ENCODE peak calls at places on chromosomes 6 and 20, in six cellular contexts. One of them, this sample, is unnamed.

GRCh38 chr6:149275621-149276020 is 41.9 kb upstream of the TAB2 start:
- DNase-seq in WERI-Rb-1: no peak
- DNase-seq in GM06990: no peak
- DNase-seq in ovary: no peak
- DNase-seq in left ventricle myocardium inferior: no peak
- DNase-seq in endothelial cell of umbilical vein: no peak
- DNase-seq in this sample: no peak

GRCh38 chr20:49505518-49505917 is 23.1 kb upstream of the KCNB1 start:
- DNase-seq in GM06990: no peak
- DNase-seq in left ventricle myocardium inferior: no peak
- DNase-seq in WERI-Rb-1: peak; percentile 79
- DNase-seq in ovary: peak; percentile 37
- DNase-seq in endothelial cell of umbilical vein: peak; percentile 47
- DNase-seq in this sample: no peak

GRCh38 chr20:43536817-43537440 is 21.9 kb upstream of the SGK2 start:
- DNase-seq in WERI-Rb-1: no peak
- DNase-seq in left ventricle myocardium inferior: no peak
- DNase-seq in endothelial cell of umbilical vein: no peak
- DNase-seq in GM06990: no peak
- DNase-seq in ovary: no peak
- DNase-seq in this sample: no peak

GRCh38 chr6:125927761-125928160 is 28.8 kb upstream of the HINT3 start:
- DNase-seq in ovary: no peak
- DNase-seq in endothelial cell of umbilical vein: no peak
- DNase-seq in WERI-Rb-1: no peak
- DNase-seq in GM06990: no peak
- DNase-seq in left ventricle myocardium inferior: no peak
- DNase-seq in this sample: no peak

GRCh38 chr20:51456511-51457280 is 85.8 kb downstream of the NFATC2 start:
- DNase-seq in GM06990: no peak
- DNase-seq in endothelial cell of umbilical vein: peak; percentile 99
- DNase-seq in ovary: peak; percentile 97
- DNase-seq in left ventricle myocardium inferior: peak; percentile 95
- DNase-seq in WERI-Rb-1: no peak
- DNase-seq in this sample: peak; percentile 94

GRCh38 chr6:39260451-39260850 is 31.2 kb upstream of the KCNK5 start:
- DNase-seq in WERI-Rb-1: no peak
- DNase-seq in endothelial cell of umbilical vein: no peak
- DNase-seq in ovary: no peak
- DNase-seq in GM06990: no peak
- DNase-seq in left ventricle myocardium inferior: no peak
- DNase-seq in this sample: no peak

GRCh38 chr20:19265646-19266374 is 53.4 kb downstream of the SLC24A3 start:
- DNase-seq in left ventricle myocardium inferior: no peak
- DNase-seq in endothelial cell of umbilical vein: no peak
- DNase-seq in WERI-Rb-1: no peak
- DNase-seq in GM06990: no peak
- DNase-seq in ovary: no peak
- DNase-seq in this sample: no peak

GRCh38 chr6:77466055-77467028 is 3.1 kb upstream of the HTR1B start:
- DNase-seq in endothelial cell of umbilical vein: peak; percentile 77
- DNase-seq in WERI-Rb-1: peak; percentile 32
- DNase-seq in ovary: no peak
- DNase-seq in GM06990: peak; percentile 27
- DNase-seq in left ventricle myocardium inferior: peak; percentile 17
- DNase-seq in this sample: peak; percentile 51

GRCh38 chr20:50546729-50547314 is 36.6 kb downstream of the PTPN1 start:
- DNase-seq in WERI-Rb-1: no peak
- DNase-seq in endothelial cell of umbilical vein: no peak
- DNase-seq in left ventricle myocardium inferior: no peak
- DNase-seq in GM06990: peak; percentile 35
- DNase-seq in ovary: no peak
- DNase-seq in this sample: no peak

GRCh38 chr20:1964659-1965405 is 29.0 kb downstream of the PDYN start:
- DNase-seq in left ventricle myocardium inferior: no peak
- DNase-seq in WERI-Rb-1: peak; percentile 75
- DNase-seq in GM06990: no peak
- DNase-seq in endothelial cell of umbilical vein: no peak
- DNase-seq in ovary: no peak
- DNase-seq in this sample: no peak

GRCh38 chr20:8443464-8444072 is 311.5 kb downstream of the PLCB1 start:
- DNase-seq in GM06990: no peak
- DNase-seq in endothelial cell of umbilical vein: no peak
- DNase-seq in WERI-Rb-1: no peak
- DNase-seq in ovary: no peak
- DNase-seq in left ventricle myocardium inferior: no peak
- DNase-seq in this sample: no peak

GRCh38 chr6:70954750-70955149 is 2.1 kb downstream of the B3GAT2 start:
- DNase-seq in WERI-Rb-1: no peak
- DNase-seq in GM06990: peak; percentile 4
- DNase-seq in ovary: no peak
- DNase-seq in left ventricle myocardium inferior: no peak
- DNase-seq in endothelial cell of umbilical vein: no peak
- DNase-seq in this sample: no peak

GRCh38 chr6:70955441-70956190 is 1.2 kb downstream of the B3GAT2 start:
- DNase-seq in left ventricle myocardium inferior: peak; percentile 81
- DNase-seq in endothelial cell of umbilical vein: peak; percentile 65
- DNase-seq in WERI-Rb-1: peak; percentile 90
- DNase-seq in GM06990: peak; percentile 86
- DNase-seq in ovary: peak; percentile 60
- DNase-seq in this sample: peak; percentile 27

GRCh38 chr6:70957284-70957617 is 391 bp upstream of the B3GAT2 start:
- DNase-seq in left ventricle myocardium inferior: no peak
- DNase-seq in ovary: no peak
- DNase-seq in WERI-Rb-1: no peak
- DNase-seq in endothelial cell of umbilical vein: no peak
- DNase-seq in GM06990: no peak
- DNase-seq in this sample: no peak

GRCh38 chr6:70956451-70957283 is at the start of gene B3GAT2:
- DNase-seq in endothelial cell of umbilical vein: peak; percentile 23
- DNase-seq in WERI-Rb-1: peak; percentile 32
- DNase-seq in ovary: no peak
- DNase-seq in GM06990: peak; percentile 20
- DNase-seq in left ventricle myocardium inferior: no peak
- DNase-seq in this sample: no peak

DNA sequence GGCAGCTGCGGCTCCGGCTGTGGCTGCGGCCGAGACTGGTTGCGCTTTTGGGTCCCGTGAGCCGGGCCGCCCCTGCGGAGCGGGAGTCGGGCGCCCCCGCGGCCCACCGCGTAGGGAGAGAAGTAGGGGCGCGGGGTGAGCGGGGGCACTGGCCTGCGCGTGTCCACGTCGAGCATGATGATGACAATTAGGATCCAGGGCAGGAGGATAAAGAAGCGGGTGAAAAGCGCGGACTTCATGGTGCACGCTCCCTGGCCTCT is 739 bp downstream of the B3GAT2 start:
- DNase-seq in left ventricle myocardium inferior: no peak
- DNase-seq in endothelial cell of umbilical vein: no peak
- DNase-seq in WERI-Rb-1: no peak
- DNase-seq in GM06990: no peak
- DNase-seq in ovary: no peak
- DNase-seq in this sample: no peak
- H3K27me3 ChIP-seq in left ventricle myocardium inferior: peaks cover 65% of the 10 kb centered on the region
- H3K27me3 ChIP-seq in endothelial cell of umbilical vein: peaks cover 36% of the 10 kb centered on the region
- H3K27me3 ChIP-seq in WERI-Rb-1: peaks cover 14% of the 10 kb centered on the region
- H3K27me3 ChIP-seq in GM06990: no peaks in the 10 kb centered on the region
- H3K27me3 ChIP-seq in ovary: no peaks in the 10 kb centered on the region
- H3K27me3 ChIP-seq in this sample: peaks cover 48% of the 10 kb centered on the region

GRCh38 chr20:53914091-53914860 is 156.1 kb downstream of the BCAS1 start:
- DNase-seq in left ventricle myocardium inferior: no peak
- DNase-seq in ovary: no peak
- DNase-seq in endothelial cell of umbilical vein: no peak
- DNase-seq in GM06990: no peak
- DNase-seq in WERI-Rb-1: no peak
- DNase-seq in this sample: no peak

GRCh38 chr20:53915459-53916172 is 154.8 kb downstream of the BCAS1 start:
- DNase-seq in ovary: peak; percentile 96
- DNase-seq in WERI-Rb-1: peak; percentile 94
- DNase-seq in GM06990: peak; percentile 88
- DNase-seq in left ventricle myocardium inferior: peak; percentile 95
- DNase-seq in endothelial cell of umbilical vein: peak; percentile 96
- DNase-seq in this sample: peak; percentile 74

GRCh38 chr20:53916173-53916512 is 154.3 kb downstream of the BCAS1 start:
- DNase-seq in GM06990: no peak
- DNase-seq in ovary: no peak
- DNase-seq in WERI-Rb-1: no peak
- DNase-seq in endothelial cell of umbilical vein: no peak
- DNase-seq in left ventricle myocardium inferior: no peak
- DNase-seq in this sample: no peak

GRCh38 chr20:53917145-53918009 is 153.0 kb downstream of the BCAS1 start:
- DNase-seq in endothelial cell of umbilical vein: peak; percentile 70
- DNase-seq in left ventricle myocardium inferior: peak; percentile 41
- DNase-seq in WERI-Rb-1: no peak
- DNase-seq in GM06990: no peak
- DNase-seq in ovary: peak; percentile 57
- DNase-seq in this sample: no peak

GRCh38 chr20:53914861-53915458 is 155.4 kb downstream of the BCAS1 start:
- DNase-seq in WERI-Rb-1: no peak
- DNase-seq in left ventricle myocardium inferior: no peak
- DNase-seq in ovary: no peak
- DNase-seq in GM06990: no peak
- DNase-seq in endothelial cell of umbilical vein: peak; percentile 39
- DNase-seq in this sample: no peak
- TF ChIP-seq CTCF in WERI-Rb-1: peak; percentile 7
- TF ChIP-seq CTCF in left ventricle myocardium inferior: no peak
- TF ChIP-seq CTCF in ovary: no peak
- TF ChIP-seq CTCF in GM06990: no peak
- TF ChIP-seq CTCF in endothelial cell of umbilical vein: no peak
- TF ChIP-seq CTCF in this sample: no peak

DNA sequence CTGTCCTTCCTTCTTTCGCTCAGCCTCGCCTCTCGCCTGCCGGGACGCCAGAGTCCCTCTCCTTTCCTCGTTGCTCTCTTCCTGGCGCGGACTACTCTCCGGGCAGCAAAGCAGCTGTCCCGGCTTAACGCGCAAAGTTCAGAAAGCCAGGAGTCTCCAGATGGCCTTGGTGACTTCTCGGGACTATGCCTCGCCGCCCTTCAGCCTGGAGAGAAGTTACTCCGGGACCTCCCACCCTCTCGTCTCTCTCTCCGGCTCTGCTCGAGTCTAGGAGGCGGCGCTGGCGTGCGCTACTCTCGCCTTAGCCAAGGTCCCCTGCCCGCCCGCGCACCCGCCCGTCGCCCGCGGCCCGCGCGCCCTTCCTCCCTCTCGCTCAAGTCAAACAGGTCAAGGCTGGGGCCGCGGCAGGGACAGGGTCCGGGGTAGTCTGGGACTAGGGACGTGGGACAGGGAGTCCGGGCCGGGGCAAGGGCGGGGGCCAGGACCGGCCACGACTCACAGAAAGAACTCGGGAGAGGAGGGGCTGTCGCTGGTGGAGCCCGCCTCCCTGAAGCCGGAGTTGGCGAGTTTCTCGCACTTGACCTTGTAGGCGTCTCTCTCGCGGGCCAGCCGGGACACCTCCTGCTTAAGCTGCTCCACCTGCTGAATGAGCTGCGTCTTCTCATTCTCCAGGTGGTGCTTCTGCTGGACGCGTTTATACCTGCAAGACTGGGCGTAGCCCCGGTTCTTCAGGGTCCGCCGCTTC is 1.5 kb downstream of the MAFB start:
- DNase-seq in endothelial cell of umbilical vein: peak; percentile 52
- DNase-seq in left ventricle myocardium inferior: peak; percentile 77
- DNase-seq in GM06990: no peak
- DNase-seq in ovary: peak; percentile 48
- DNase-seq in WERI-Rb-1: peak; percentile 25
- DNase-seq in this sample: no peak
- H3K27me3 ChIP-seq in endothelial cell of umbilical vein: peaks cover 23% of the 10 kb centered on the region
- H3K27me3 ChIP-seq in left ventricle myocardium inferior: peaks cover 78% of the 10 kb centered on the region
- H3K27me3 ChIP-seq in GM06990: peaks cover 13% of the 10 kb centered on the region
- H3K27me3 ChIP-seq in ovary: peaks cover 4% of the 10 kb centered on the region
- H3K27me3 ChIP-seq in WERI-Rb-1: peaks cover 100% of the 10 kb centered on the region
- H3K27me3 ChIP-seq in this sample: peaks cover 85% of the 10 kb centered on the region

DNA sequence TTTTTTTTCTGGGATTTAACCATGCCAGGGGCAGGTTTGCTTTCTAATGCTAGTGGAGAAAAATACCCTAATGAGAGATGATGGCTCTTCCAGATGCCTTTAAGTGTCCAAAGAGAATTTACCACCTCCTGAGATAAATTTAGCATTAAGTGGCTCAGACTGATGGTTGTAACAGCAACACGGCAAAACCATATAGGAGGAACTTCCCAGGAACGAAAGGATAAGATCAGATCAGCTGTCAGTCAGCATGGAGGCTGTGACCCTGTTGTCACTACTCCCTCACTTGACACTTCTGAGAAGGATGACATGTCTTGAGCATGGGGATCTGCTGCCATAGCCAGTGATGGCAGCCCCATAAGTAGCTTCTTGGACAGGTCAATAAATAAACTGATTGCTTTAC is 860.0 kb downstream of the QKI start:
- DNase-seq in GM06990: no peak
- DNase-seq in endothelial cell of umbilical vein: no peak
- DNase-seq in left ventricle myocardium inferior: no peak
- DNase-seq in WERI-Rb-1: no peak
- DNase-seq in ovary: no peak
- DNase-seq in this sample: no peak
- TF ChIP-seq CTCF in GM06990: no peak
- TF ChIP-seq CTCF in endothelial cell of umbilical vein: no peak
- TF ChIP-seq CTCF in left ventricle myocardium inferior: no peak
- TF ChIP-seq CTCF in WERI-Rb-1: no peak
- TF ChIP-seq CTCF in ovary: no peak
- TF ChIP-seq CTCF in this sample: no peak

DNA sequence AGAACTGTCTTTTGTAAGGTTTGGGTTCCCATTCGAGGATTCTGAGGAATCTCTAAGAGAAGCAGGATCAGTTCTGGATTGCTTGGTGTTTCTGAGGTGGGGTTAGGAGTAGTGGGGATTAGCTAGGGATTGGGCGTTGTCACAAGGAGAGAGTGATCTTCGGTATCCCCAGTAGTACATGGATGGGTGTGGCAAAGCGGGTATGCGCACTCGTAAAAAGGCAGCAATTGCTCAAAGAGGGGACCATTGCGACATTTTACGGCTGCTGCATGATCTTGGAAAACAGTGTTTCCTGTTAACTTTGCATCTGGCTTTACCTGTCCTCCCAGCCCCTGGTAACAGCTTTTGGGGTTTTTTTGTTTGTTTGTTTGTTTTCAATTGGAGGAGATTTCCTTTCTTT is 9.7 kb upstream of the ZSCAN9 start:
- DNase-seq in left ventricle myocardium inferior: no peak
- DNase-seq in ovary: no peak
- DNase-seq in GM06990: no peak
- DNase-seq in WERI-Rb-1: no peak
- DNase-seq in endothelial cell of umbilical vein: no peak
- DNase-seq in this sample: no peak
- H3K27me3 ChIP-seq in left ventricle myocardium inferior: peaks cover 64% of the 10 kb centered on the region
- H3K27me3 ChIP-seq in ovary: no peaks in the 10 kb centered on the region
- H3K27me3 ChIP-seq in GM06990: no peaks in the 10 kb centered on the region
- H3K27me3 ChIP-seq in WERI-Rb-1: no peaks in the 10 kb centered on the region
- H3K27me3 ChIP-seq in endothelial cell of umbilical vein: peaks cover 15% of the 10 kb centered on the region
- H3K27me3 ChIP-seq in this sample: peaks cover 7% of the 10 kb centered on the region

This sample was measured in AG04450.